ENCODE peak calls at places on chromosome 13, in eight cellular contexts. E is esophagus mucosa; F is B cell; W is left lung; X is sciatic nerve; K is HCT116; D is natural killer cell; U is activated T-cell treated with anti-CD3 and anti-CD28 coated beads, Interleukin-2, amount 50 U/mL, for 72 hours. O is an unnamed sample.

GRCh38 chr13:45412274-45413049 is 5.7 kb downstream of the SLC25A30 start:
- ATAC-seq in X (no peak), F (no peak), D (no peak), E (peak; percentile 9), K (no peak), U (no peak), W (no peak), O (no peak)

GRCh38 chr13:27980280-27980998 is 8.1 kb downstream of the URAD start:
- ATAC-seq in F (no peak), K (no peak), X (no peak), E (no peak), U (no peak), D (no peak), W (no peak), O (no peak)

GRCh38 chr13:93814658-93815057 is 588.1 kb downstream of the GPC6 start:
- ATAC-seq in F (no peak), E (no peak), W (no peak), K (no peak), U (no peak), D (no peak), X (no peak), O (no peak)

GRCh38 chr13:110330491-110331001 is 23.5 kb downstream of the COL4A2 start:
- ATAC-seq in W (no peak), F (no peak), K (no peak), U (no peak), X (peak; percentile 40), E (no peak), D (no peak), O (no peak)

GRCh38 chr13:75479102-75479501 is 2.9 kb downstream of the TBC1D4 start:
- ATAC-seq in U (no peak), D (no peak), F (no peak), W (no peak), E (no peak), X (no peak), K (no peak), O (no peak)

GRCh38 chr13:99929866-99930265 is 41.7 kb downstream of the ZIC5 start:
- ATAC-seq in W (no peak), U (no peak), E (no peak), F (no peak), X (no peak), K (no peak), D (no peak), O (no peak)

GRCh38 chr13:113928701-113929627 is 44.9 kb downstream of the C13orf46 start:
- ATAC-seq in K (peak; percentile 30), F (no peak), D (no peak), U (no peak), X (peak; percentile 77), E (peak; percentile 23), W (peak; percentile 38), O (no peak)

GRCh38 chr13:22095794-22096193 is 424.9 kb downstream of the FGF9 start:
- ATAC-seq in E (no peak), W (no peak), K (no peak), U (no peak), D (no peak), F (no peak), X (no peak), O (no peak)

GRCh38 chr13:80571346-80572307 is 230.7 kb upstream of the SPRY2 start:
- ATAC-seq in D (no peak), U (no peak), X (no peak), F (no peak), W (no peak), K (no peak), E (no peak), O (no peak)

GRCh38 chr13:38618336-38618735 is 68.5 kb upstream of the FREM2 start:
- ATAC-seq in W (no peak), X (no peak), F (no peak), E (no peak), D (no peak), K (no peak), U (no peak), O (no peak)

GRCh38 chr13:48804836-48805601 is 151.3 kb downstream of the CYSLTR2 start:
- ATAC-seq in D (no peak), U (peak; percentile 92), K (no peak), X (no peak), F (no peak), W (no peak), E (no peak), O (peak; percentile 88)

GRCh38 chr13:99442273-99442895 is 58.9 kb upstream of the TM9SF2 start:
- ATAC-seq in U (no peak), W (peak; percentile 87), D (peak; percentile 96), X (peak; percentile 53), E (peak; percentile 78), F (peak; percentile 80), K (peak; percentile 59), O (peak; percentile 52)

GRCh38 chr13:50089633-50090032 is 74.4 kb downstream of the KCNRG start:
- ATAC-seq in U (no peak), X (no peak), K (no peak), D (no peak), W (no peak), E (no peak), F (no peak), O (no peak)

GRCh38 chr13:96684472-96684871 is 309.8 kb downstream of the OXGR1 start:
- ATAC-seq in F (no peak), X (no peak), D (no peak), W (no peak), K (no peak), E (no peak), U (no peak), O (no peak)

GRCh38 chr13:50365683-50366391 is 350.6 kb downstream of the KCNRG start:
- ATAC-seq in K (no peak), W (peak; percentile 73), X (no peak), U (peak; percentile 69), F (peak; percentile 43), D (peak; percentile 52), E (peak; percentile 57), O (peak; percentile 66)